ENCODE peak calls at places on chromosome 13, in five cellular contexts. U is GM12891, E is HepG2, S is K562, K is SK-N-SH. B is an unnamed sample.

GRCh38 chr13:112588490-112589297 is 741 bp upstream of the TUBGCP3 start:
- DNase-seq in S (no peak), K (no peak), U (no peak), E (no peak), B (no peak)

GRCh38 chr13:114068723-114069322 is 63.6 kb downstream of the RASA3 start:
- DNase-seq in U (no peak), S (no peak), K (no peak), E (no peak), B (no peak)

GRCh38 chr13:27170221-27170520 is 1.4 kb downstream of the USP12 start:
- DNase-seq in U (peak; percentile 12), S (no peak), E (no peak), K (no peak), B (no peak)

GRCh38 chr13:60662595-60662994 is 265.6 kb downstream of the TDRD3 start:
- DNase-seq in S (no peak), K (no peak), U (no peak), E (no peak), B (no peak)

GRCh38 chr13:40660692-40661091 is 5.7 kb downstream of the FOXO1 start:
- DNase-seq in K (no peak), E (no peak), S (no peak), U (no peak), B (no peak)

GRCh38 chr13:110421696-110422395 is 114.8 kb downstream of the COL4A2 start:
- DNase-seq in K (no peak), E (no peak), U (no peak), S (peak; percentile 7), B (no peak)

GRCh38 chr13:102680842-102681725 is 13.8 kb downstream of the METTL21C start:
- DNase-seq in K (no peak), S (no peak), U (no peak), E (no peak), B (no peak)

GRCh38 chr13:27298849-27299248 is 28.2 kb downstream of the RASL11A start:
- DNase-seq in E (no peak), U (no peak), K (no peak), S (no peak), B (no peak)

GRCh38 chr13:50594276-50594970 is 249.1 kb downstream of the DLEU7 start:
- DNase-seq in U (peak; percentile 25), E (peak; percentile 34), S (no peak), K (peak; percentile 27), B (peak; percentile 27)

GRCh38 chr13:94657167-94657566 is 55.2 kb downstream of the SOX21 start:
- DNase-seq in K (no peak), E (no peak), U (no peak), S (no peak), B (no peak)

GRCh38 chr13:100610399-100611347 is 22.1 kb upstream of the GGACT start:
- DNase-seq in E (no peak), U (no peak), S (no peak), K (no peak), B (no peak)

GRCh38 chr13:30567072-30567471 is 50.6 kb upstream of the USPL1 start:
- DNase-seq in E (no peak), K (no peak), U (no peak), S (no peak), B (no peak)

GRCh38 chr13:31054632-31055031 is 107.1 kb downstream of the HSPH1 start:
- DNase-seq in K (no peak), U (no peak), E (no peak), S (no peak), B (no peak)

GRCh38 chr13:46577656-46578589 is 25.0 kb downstream of the LRCH1 start:
- DNase-seq in S (no peak), E (no peak), K (no peak), U (no peak), B (no peak)

GRCh38 chr13:41577437-41577836 is 120.1 kb downstream of the RGCC start:
- DNase-seq in E (no peak), S (no peak), K (no peak), U (no peak), B (no peak)

GRCh38 chr13:101307181-101307701 is 109.1 kb downstream of the NALCN start:
- DNase-seq in S (no peak), K (no peak), U (no peak), E (no peak), B (no peak)

GRCh38 chr13:62910541-62910940 is 1494.9 kb upstream of the PCDH20 start:
- DNase-seq in E (no peak), K (no peak), S (no peak), U (no peak), B (no peak)

GRCh38 chr13:59394526-59394925 is 769.2 kb downstream of the DIAPH3 start:
- DNase-seq in S (no peak), E (no peak), U (no peak), K (no peak), B (no peak)

GRCh38 chr13:95100525-95101121 is 200.6 kb downstream of the ABCC4 start:
- DNase-seq in K (no peak), U (no peak), E (peak; percentile 41), S (no peak), B (no peak)

GRCh38 chr13:70502944-70503343 is 394.7 kb upstream of the KLHL1 start:
- DNase-seq in E (no peak), U (no peak), S (no peak), K (no peak), B (no peak)

GRCh38 chr13:20174656-20175405 is 14.0 kb upstream of the GJA3 start:
- DNase-seq in U (peak; percentile 65), K (no peak), S (peak; percentile 45), E (peak; percentile 26), B (peak; percentile 61)

GRCh38 chr13:74768521-74769090 is 634.4 kb upstream of the KLF12 start:
- DNase-seq in E (no peak), K (no peak), U (no peak), S (no peak), B (no peak)

GRCh38 chr13:74773263-74773662 is 639.1 kb upstream of the KLF12 start:
- DNase-seq in S (no peak), K (no peak), E (no peak), U (no peak), B (no peak)

GRCh38 chr13:74767031-74767430 is 632.8 kb upstream of the KLF12 start:
- DNase-seq in S (no peak), U (no peak), K (no peak), E (no peak), B (no peak)

GRCh38 chr13:74771964-74772363 is 637.8 kb upstream of the KLF12 start:
- DNase-seq in K (no peak), E (no peak), U (no peak), S (no peak), B (no peak)

DNA sequence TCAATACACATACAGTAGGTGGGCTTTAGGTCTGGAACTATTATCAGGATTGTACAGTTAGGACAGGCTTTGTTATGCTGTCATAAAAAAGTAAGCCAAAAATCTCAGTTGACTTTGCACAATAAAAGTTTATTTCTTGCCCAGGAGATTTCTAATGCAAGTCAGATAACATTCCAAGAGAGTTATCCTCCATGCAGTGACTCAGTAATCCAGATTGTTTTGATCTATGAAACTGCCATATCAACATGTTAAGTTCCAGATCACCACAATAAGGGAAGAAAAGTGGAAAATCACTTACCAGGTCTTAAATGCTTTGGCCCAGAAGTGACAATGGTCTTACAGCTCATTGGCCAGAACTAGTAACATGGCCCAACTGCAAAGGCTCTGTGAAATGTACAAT is 636.2 kb upstream of the KLF12 start:
- DNase-seq in S (no peak), E (no peak), K (no peak), U (no peak), B (no peak)
- TF ChIP-seq TAF1 in S (no peak), E (no peak), K (no peak), U (no peak), B (no peak)

GRCh38 chr13:33445024-33445423 is 159.5 kb upstream of the STARD13 start:
- DNase-seq in U (no peak), K (no peak), S (no peak), E (peak; percentile 67), B (no peak)

GRCh38 chr13:33448889-33449288 is 163.3 kb upstream of the STARD13 start:
- DNase-seq in K (no peak), S (no peak), E (no peak), U (no peak), B (no peak)

GRCh38 chr13:33446821-33447481 is 161.4 kb upstream of the STARD13 start:
- DNase-seq in S (no peak), E (no peak), K (no peak), U (no peak), B (no peak)

GRCh38 chr13:33441015-33441414 is 155.5 kb upstream of the STARD13 start:
- DNase-seq in U (no peak), S (peak; percentile 1), E (peak; percentile 35), K (peak; percentile 10), B (no peak)

DNA sequence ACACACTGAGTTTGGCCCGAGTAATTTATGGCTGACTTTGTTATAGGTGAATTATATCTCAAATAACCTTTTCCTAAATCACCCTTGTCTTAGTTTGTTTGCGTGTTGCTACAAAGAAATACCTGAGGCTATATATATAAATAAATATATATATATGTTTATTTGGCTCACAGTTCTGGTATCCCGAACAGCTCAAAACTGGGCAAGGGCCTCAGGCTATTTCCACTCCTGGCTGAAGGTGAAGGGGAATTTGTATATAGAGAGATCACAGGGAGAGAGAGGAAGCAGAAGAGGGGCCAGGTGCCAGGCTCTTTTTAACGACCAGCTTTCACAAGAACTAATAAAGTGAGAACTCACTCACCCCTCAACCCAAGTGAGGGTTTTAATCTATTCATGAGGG is 159.9 kb upstream of the STARD13 start:
- DNase-seq in K (no peak), U (no peak), S (no peak), E (no peak), B (no peak)
- TF ChIP-seq TAF1 in K (no peak), U (no peak), S (no peak), E (no peak), B (no peak)

GRCh38 chr13:86757236-86757978 is 913.8 kb upstream of the SLITRK5 start:
- DNase-seq in K (no peak), U (no peak), E (no peak), S (no peak), B (no peak)

GRCh38 chr13:86760620-86761019 is 910.6 kb upstream of the SLITRK5 start:
- DNase-seq in E (no peak), K (no peak), U (no peak), S (no peak), B (no peak)

GRCh38 chr13:86758116-86758515 is 913.1 kb upstream of the SLITRK5 start:
- DNase-seq in E (no peak), S (no peak), K (no peak), U (no peak), B (no peak)
- TF ChIP-seq TAF1 in E (no peak), S (no peak), K (no peak), U (no peak), B (no peak)

DNA sequence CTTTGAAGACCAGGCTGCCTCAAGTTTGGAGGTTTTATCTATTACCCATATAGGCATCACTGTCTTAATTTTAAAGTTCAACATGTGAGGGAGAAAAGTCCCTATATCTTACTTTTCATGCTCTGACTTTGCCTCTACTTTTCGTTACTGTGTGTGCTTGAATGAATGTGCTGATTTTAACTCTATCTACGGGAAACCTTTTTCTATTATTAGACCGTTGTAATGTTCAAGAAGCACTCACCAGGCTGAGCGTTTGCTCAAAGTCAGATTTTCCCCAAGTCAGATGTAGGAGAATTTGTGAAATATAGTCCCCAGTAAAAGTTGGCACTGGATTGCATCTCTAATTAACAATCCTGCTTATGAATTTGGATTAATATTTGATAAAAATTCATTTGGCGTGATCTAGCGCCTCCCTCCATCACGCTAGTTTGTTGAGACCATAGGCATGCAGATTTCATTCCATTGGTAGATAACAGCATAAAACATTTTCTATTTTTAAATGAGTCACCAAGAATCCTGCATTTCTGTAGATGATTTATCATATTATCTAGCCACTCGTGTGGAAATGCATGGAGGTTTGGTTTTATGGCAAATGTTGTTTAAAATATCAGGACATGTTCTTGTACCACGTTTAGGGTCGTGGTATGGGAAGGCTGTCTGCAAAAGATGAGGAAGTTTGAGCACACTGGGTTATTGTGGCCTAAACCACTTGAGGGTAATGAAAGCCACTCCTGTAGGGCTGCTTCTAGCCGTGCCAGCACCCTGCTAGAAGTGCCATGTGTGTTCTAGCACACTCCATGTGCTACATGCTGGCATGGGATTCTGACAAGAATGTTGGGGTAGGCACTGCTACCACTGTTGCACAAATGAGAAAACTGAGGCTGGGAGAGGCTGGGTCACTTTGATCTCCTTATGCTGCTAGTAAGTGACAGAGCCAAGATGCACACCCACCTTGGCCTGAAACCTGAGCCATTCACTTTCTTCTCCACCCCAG is 179.4 kb downstream of the FGF9 start:
- DNase-seq in U (no peak), S (no peak), K (no peak), E (no peak), B (no peak)
- TF ChIP-seq TAF1 in U (no peak), S (no peak), K (no peak), E (no peak), B (no peak)

B was measured in GM12892.